ENCODE peak calls at places on chromosomes 11 and 22, in ten cellular contexts. H is IMR-90; R is adrenal gland; J is Peyer's patch; B is iPS DF 6.9; I is naive thymus-derived CD4-positive, alpha-beta T cell; Y is H9; E is A549; N is caudate nucleus; T is colonic mucosa. A is an unnamed sample.

GRCh38 chr22:44405661-44406060 is 92.4 kb downstream of the RTL6 start:
- DNase-seq in H (no peak), R (no peak), J (no peak), B (no peak), I (no peak), Y (no peak), E (no peak), N (no peak), T (no peak), A (no peak)

GRCh38 chr11:60710482-60710881 is 11.1 kb downstream of the MS4A8 start:
- DNase-seq in H (no peak), R (no peak), J (no peak), B (no peak), I (no peak), Y (peak), E (peak), N (no peak), T (no peak), A (no peak)

GRCh38 chr22:42720263-42721044 is at the start of gene A4GALT:
- DNase-seq in H (no peak), R (no peak), J (no peak), B (no peak), I (no peak), Y (peak), E (no peak), N (no peak), T (no peak), A (no peak)

GRCh38 chr22:32623943-32624342 is 149.3 kb downstream of the FBXO7 start:
- DNase-seq in H (peak), R (peak), J (peak), B (no peak), I (no peak), Y (no peak), E (no peak), N (no peak), T (peak), A (peak)

GRCh38 chr11:1559103-1559951 is 12.7 kb downstream of the DUSP8 start:
- DNase-seq in H (peak), R (peak), J (peak), B (no peak), I (no peak), Y (peak), E (peak), N (peak), T (peak), A (peak)

GRCh38 chr22:35345808-35346505 is 34.9 kb upstream of the HMOX1 start:
- DNase-seq in H (no peak), R (no peak), J (no peak), B (no peak), I (no peak), Y (no peak), E (no peak), N (no peak), T (no peak), A (no peak)

GRCh38 chr11:125464266-125464662 is 31.8 kb downstream of the FEZ1 start:
- DNase-seq in H (peak), R (no peak), J (no peak), B (no peak), I (no peak), Y (no peak), E (peak), N (peak), T (no peak), A (no peak)

GRCh38 chr11:122165972-122166371 is 50.0 kb upstream of the BLID start:
- DNase-seq in H (no peak), R (no peak), J (no peak), B (no peak), I (no peak), Y (no peak), E (no peak), N (no peak), T (no peak), A (no peak)

GRCh38 chr11:114377612-114378267 is 22.6 kb downstream of the C11orf71 start:
- DNase-seq in H (peak), R (no peak), J (no peak), B (no peak), I (no peak), Y (no peak), E (no peak), N (no peak), T (no peak), A (no peak)

GRCh38 chr22:49300241-49300640 is 527.4 kb downstream of the BRD1 start:
- DNase-seq in H (no peak), R (no peak), J (peak), B (no peak), I (no peak), Y (peak), E (no peak), N (no peak), T (no peak), A (no peak)

GRCh38 chr11:69209936-69210659 is 54.4 kb downstream of the SMIM38 start:
- DNase-seq in H (no peak), R (peak), J (peak), B (no peak), I (no peak), Y (no peak), E (no peak), N (no peak), T (no peak), A (no peak)

GRCh38 chr11:128738942-128739341 is 45.1 kb downstream of the FLI1 start:
- DNase-seq in H (no peak), R (no peak), J (no peak), B (no peak), I (no peak), Y (no peak), E (no peak), N (no peak), T (no peak), A (no peak)

GRCh38 chr22:31055322-31056159 is 25.6 kb upstream of the SMTN start:
- DNase-seq in H (peak), R (peak), J (peak), B (no peak), I (no peak), Y (peak), E (peak), N (peak), T (peak), A (peak)

GRCh38 chr22:28921585-28921879 is 38.2 kb downstream of the ZNRF3 start:
- DNase-seq in H (no peak), R (no peak), J (no peak), B (no peak), I (no peak), Y (no peak), E (no peak), N (no peak), T (no peak), A (no peak)

GRCh38 chr11:95299078-95299611 is 68.1 kb upstream of the SESN3 start:
- DNase-seq in H (no peak), R (no peak), J (no peak), B (no peak), I (peak), Y (no peak), E (no peak), N (no peak), T (no peak), A (no peak)

GRCh38 chr11:86167499-86168161 is 76.9 kb upstream of the EED start:
- DNase-seq in H (no peak), R (no peak), J (no peak), B (no peak), I (no peak), Y (no peak), E (no peak), N (no peak), T (no peak), A (no peak)

GRCh38 chr11:112160452-112160851 is 3.4 kb downstream of the IL18 start:
- DNase-seq in H (no peak), R (no peak), J (no peak), B (no peak), I (no peak), Y (no peak), E (no peak), N (peak), T (no peak), A (no peak)

GRCh38 chr22:27686534-27686933 is 115.0 kb downstream of the MN1 start:
- DNase-seq in H (peak), R (peak), J (peak), B (no peak), I (no peak), Y (no peak), E (peak), N (peak), T (peak), A (no peak)

GRCh38 chr11:120337133-120337895 is 1.1 kb downstream of the ARHGEF12 start:
- DNase-seq in H (no peak), R (peak), J (no peak), B (no peak), I (no peak), Y (peak), E (no peak), N (no peak), T (peak), A (peak)

GRCh38 chr22:36145881-36146280 is 14.7 kb downstream of the APOL3 start:
- DNase-seq in H (no peak), R (peak), J (peak), B (no peak), I (no peak), Y (no peak), E (no peak), N (no peak), T (no peak), A (no peak)

GRCh38 chr11:104581246-104581980 is 316.8 kb downstream of the CASP12 start:
- DNase-seq in H (peak), R (no peak), J (no peak), B (peak), I (no peak), Y (no peak), E (no peak), N (no peak), T (no peak), A (no peak)

GRCh38 chr22:23938328-23939016 is 22.5 kb downstream of the GSTT2B start:
- DNase-seq in H (no peak), R (no peak), J (no peak), B (no peak), I (no peak), Y (no peak), E (no peak), N (no peak), T (no peak), A (no peak)

GRCh38 chr11:24509114-24509513 is 12.3 kb downstream of the LUZP2 start:
- DNase-seq in H (peak), R (no peak), J (no peak), B (no peak), I (no peak), Y (no peak), E (no peak), N (no peak), T (no peak), A (no peak)

GRCh38 chr11:14148653-14149273 is 186.2 kb downstream of the SPON1 start:
- DNase-seq in H (peak), R (no peak), J (no peak), B (no peak), I (peak), Y (no peak), E (peak), N (peak), T (no peak), A (no peak)

GRCh38 chr11:43197357-43197756 is 114.4 kb upstream of the API5 start:
- DNase-seq in H (no peak), R (no peak), J (no peak), B (no peak), I (no peak), Y (no peak), E (no peak), N (no peak), T (no peak), A (no peak)

GRCh38 chr11:76347391-76347790 is 33.5 kb downstream of the THAP12 start:
- DNase-seq in H (no peak), R (no peak), J (no peak), B (no peak), I (no peak), Y (no peak), E (no peak), N (no peak), T (no peak), A (no peak)

GRCh38 chr11:121035823-121036222 is 11.9 kb downstream of the TBCEL start:
- DNase-seq in H (no peak), R (no peak), J (no peak), B (no peak), I (no peak), Y (no peak), E (no peak), N (no peak), T (no peak), A (no peak)

GRCh38 chr11:5809905-5810792 is 1.4 kb downstream of the OR52N2 start:
- DNase-seq in H (no peak), R (no peak), J (no peak), B (no peak), I (no peak), Y (no peak), E (no peak), N (no peak), T (no peak), A (no peak)

GRCh38 chr22:30422481-30423295 is 2.9 kb upstream of the MTFP1 start:
- DNase-seq in H (peak), R (peak), J (peak), B (no peak), I (no peak), Y (peak), E (peak), N (peak), T (peak), A (peak)

GRCh38 chr11:7573193-7573557 is 59.4 kb downstream of the PPFIBP2 start:
- DNase-seq in H (peak), R (no peak), J (no peak), B (no peak), I (no peak), Y (no peak), E (no peak), N (no peak), T (no peak), A (no peak)

GRCh38 chr11:927871-928270 is 2.2 kb downstream of the AP2A2 start:
- DNase-seq in H (no peak), R (no peak), J (no peak), B (no peak), I (peak), Y (no peak), E (no peak), N (no peak), T (no peak), A (no peak)

GRCh38 chr11:13776134-13776815 is 107.8 kb downstream of the FAR1 start:
- DNase-seq in H (no peak), R (no peak), J (no peak), B (no peak), I (peak), Y (peak), E (no peak), N (no peak), T (no peak), A (no peak)

GRCh38 chr11:93196816-93197382 is 892 bp downstream of the SLC36A4 start:
- DNase-seq in H (peak), R (no peak), J (no peak), B (no peak), I (no peak), Y (no peak), E (peak), N (no peak), T (no peak), A (no peak)

GRCh38 chr11:68390315-68390714 is 70.2 kb upstream of the PPP6R3 start:
- DNase-seq in H (no peak), R (no peak), J (no peak), B (no peak), I (no peak), Y (no peak), E (no peak), N (no peak), T (no peak), A (no peak)

GRCh38 chr11:865512-866430 is 23.1 kb downstream of the TSPAN4 start:
- DNase-seq in H (no peak), R (no peak), J (no peak), B (no peak), I (no peak), Y (no peak), E (no peak), N (no peak), T (no peak), A (no peak)

GRCh38 chr22:17472886-17473285 is 90.4 kb upstream of the SLC25A18 start:
- DNase-seq in H (no peak), R (no peak), J (no peak), B (no peak), I (no peak), Y (no peak), E (no peak), N (peak), T (no peak), A (no peak)

DNA sequence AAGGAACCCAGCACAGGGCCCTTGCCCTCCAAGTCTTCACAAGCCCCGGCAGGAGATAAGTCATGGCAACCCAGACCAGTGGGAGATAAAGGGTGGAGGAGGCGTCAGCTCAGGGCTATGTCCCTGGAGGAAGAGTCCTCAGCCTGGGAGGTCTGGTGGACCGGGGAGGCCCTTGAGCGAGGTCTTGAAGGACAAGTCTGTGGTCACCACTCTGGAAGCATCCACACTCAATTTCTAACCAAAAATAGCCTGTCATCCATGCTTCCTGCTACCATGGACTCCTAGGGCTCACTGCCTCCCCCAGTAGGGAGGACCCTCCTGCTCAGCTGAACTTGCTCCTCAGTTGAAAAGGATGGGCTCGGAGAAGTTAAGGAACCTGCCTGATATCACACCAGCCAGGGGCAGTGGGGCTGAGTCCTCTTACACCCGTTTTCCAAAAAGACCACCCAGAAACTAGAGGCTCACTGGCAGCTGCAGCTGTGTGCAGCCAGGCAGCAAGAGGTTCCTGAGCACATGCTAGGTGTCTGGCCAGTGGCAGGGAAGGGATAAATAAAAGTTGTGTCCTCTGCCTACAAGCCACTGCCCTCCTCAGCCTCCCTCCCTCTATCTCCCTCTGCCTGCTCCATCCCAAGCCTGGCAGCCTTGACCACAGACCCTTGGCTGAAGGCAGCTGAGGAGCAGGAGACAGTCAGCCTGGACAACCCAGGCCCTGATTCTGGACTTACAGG is 1.9 kb upstream of the RAB3IL1 start:
- DNase-seq in H (no peak), R (peak), J (no peak), B (no peak), I (no peak), Y (no peak), E (no peak), N (no peak), T (peak), A (no peak)
- H3K27ac ChIP-seq in H (no peak), R (peak), J (peak), B (no peak), I (no peak), Y (no peak), E (peak), N (no peak), T (peak), A (peak)

GRCh38 chr11:17738350-17739207 is 4.0 kb downstream of the KCNC1 start:
- DNase-seq in H (no peak), R (no peak), J (peak), B (no peak), I (no peak), Y (peak), E (no peak), N (no peak), T (no peak), A (no peak)
- H3K27ac ChIP-seq in H (no peak), R (peak), J (no peak), B (no peak), I (no peak), Y (no peak), E (no peak), N (peak), T (no peak), A (no peak)

DNA sequence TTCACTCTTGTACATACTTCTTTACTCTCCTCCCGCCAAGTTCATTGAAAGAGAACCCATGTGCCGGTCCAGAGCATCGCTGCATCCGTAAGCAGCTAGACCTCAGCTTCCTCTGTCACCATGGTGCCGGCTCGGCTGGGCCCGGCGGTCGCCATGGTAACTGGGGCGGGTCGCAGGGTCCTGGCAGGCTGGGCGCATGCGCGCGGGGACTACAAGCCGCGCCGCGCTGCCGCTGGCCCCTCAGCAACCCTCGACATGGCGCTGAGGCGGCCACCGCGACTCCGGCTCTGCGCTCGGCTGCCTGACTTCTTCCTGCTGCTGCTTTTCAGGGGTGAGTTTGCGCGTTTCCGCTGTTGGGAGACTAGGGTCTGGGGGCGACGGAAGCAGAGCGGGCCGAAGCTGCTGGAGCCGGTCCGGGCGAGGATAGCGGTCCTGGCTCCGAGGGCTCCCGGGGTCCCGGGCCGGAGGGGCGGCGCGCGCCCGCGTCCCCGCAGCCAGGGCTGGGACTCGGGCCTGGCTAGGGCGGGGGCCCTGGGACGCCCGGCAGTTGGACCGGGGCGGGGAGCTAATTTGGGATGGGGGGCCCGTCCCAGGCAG is at the start of gene JAM3:
- DNase-seq in H (peak), R (peak), J (peak), B (peak), I (peak), Y (peak), E (peak), N (peak), T (peak), A (peak)
- H3K27ac ChIP-seq in H (peak), R (peak), J (peak), B (no peak), I (peak), Y (no peak), E (peak), N (peak), T (peak), A (peak)

GRCh38 chr11:72838691-72839305 is 24.6 kb downstream of the ATG16L2 start:
- DNase-seq in H (peak), R (peak), J (no peak), B (no peak), I (no peak), Y (no peak), E (no peak), N (no peak), T (no peak), A (no peak)
- H3K27ac ChIP-seq in H (no peak), R (no peak), J (no peak), B (no peak), I (no peak), Y (no peak), E (no peak), N (no peak), T (no peak), A (peak)

GRCh38 chr22:46815896-46816721 is 53.7 kb downstream of the TBC1D22A start:
- DNase-seq in H (peak), R (no peak), J (no peak), B (no peak), I (no peak), Y (no peak), E (no peak), N (no peak), T (peak), A (no peak)

GRCh38 chr22:46815559-46815895 is 53.1 kb downstream of the TBC1D22A start:
- DNase-seq in H (no peak), R (no peak), J (no peak), B (no peak), I (no peak), Y (no peak), E (no peak), N (no peak), T (no peak), A (no peak)

GRCh38 chr22:46813816-46814597 is 51.6 kb downstream of the TBC1D22A start:
- DNase-seq in H (peak), R (no peak), J (no peak), B (no peak), I (no peak), Y (no peak), E (no peak), N (no peak), T (no peak), A (no peak)

GRCh38 chr22:46812786-46813185 is 50.3 kb downstream of the TBC1D22A start:
- DNase-seq in H (no peak), R (no peak), J (no peak), B (no peak), I (no peak), Y (no peak), E (no peak), N (no peak), T (no peak), A (no peak)

GRCh38 chr22:46815132-46815531 is 52.7 kb downstream of the TBC1D22A start:
- DNase-seq in H (no peak), R (no peak), J (peak), B (no peak), I (no peak), Y (no peak), E (no peak), N (no peak), T (peak), A (no peak)
- H3K27ac ChIP-seq in H (no peak), R (no peak), J (peak), B (no peak), I (no peak), Y (no peak), E (peak), N (no peak), T (peak), A (peak)

GRCh38 chr22:37806409-37807338 is 1.1 kb upstream of the GCAT start:
- DNase-seq in H (peak), R (no peak), J (peak), B (no peak), I (no peak), Y (no peak), E (no peak), N (no peak), T (peak), A (no peak)
- H3K27ac ChIP-seq in H (no peak), R (peak), J (peak), B (no peak), I (no peak), Y (no peak), E (peak), N (no peak), T (peak), A (peak)